ENCODE peak calls at places on chromosomes 12 and 14, in five cellular contexts. One of them, this sample, is unnamed.
A peak's percentile ranks its signal among the peaks of the same experiment; 100 is the strongest.

GRCh38 chr14:99072433-99072832 is 199.6 kb downstream of the BCL11B start:
- DNase-seq in NCI-H748 treated with DMSO at 0.1 percent for 48 hours: no peak
- DNase-seq in epithelial cell of proximal tubule: no peak
- DNase-seq in activated T-cell treated with anti-CD3 and anti-CD28 coated beads, Interleukin-2, amount 50 U/mL, for 72 hours: no peak
- DNase-seq in mammary epithelial cell: no peak
- DNase-seq in this sample: no peak

GRCh38 chr12:6850796-6851152 is 312 bp downstream of the CDCA3 start:
- DNase-seq in activated T-cell treated with anti-CD3 and anti-CD28 coated beads, Interleukin-2, amount 50 U/mL, for 72 hours: no peak
- DNase-seq in epithelial cell of proximal tubule: no peak
- DNase-seq in mammary epithelial cell: no peak
- DNase-seq in NCI-H748 treated with DMSO at 0.1 percent for 48 hours: no peak
- DNase-seq in this sample: no peak

GRCh38 chr12:57237952-57238853 is 8.7 kb downstream of the SHMT2 start:
- DNase-seq in mammary epithelial cell: no peak
- DNase-seq in NCI-H748 treated with DMSO at 0.1 percent for 48 hours: peak; percentile 49
- DNase-seq in activated T-cell treated with anti-CD3 and anti-CD28 coated beads, Interleukin-2, amount 50 U/mL, for 72 hours: peak; percentile 46
- DNase-seq in epithelial cell of proximal tubule: no peak
- DNase-seq in this sample: no peak

GRCh38 chr14:51082394-51082793 is 12.5 kb downstream of the TRIM9 start:
- DNase-seq in epithelial cell of proximal tubule: no peak
- DNase-seq in NCI-H748 treated with DMSO at 0.1 percent for 48 hours: no peak
- DNase-seq in activated T-cell treated with anti-CD3 and anti-CD28 coated beads, Interleukin-2, amount 50 U/mL, for 72 hours: no peak
- DNase-seq in mammary epithelial cell: peak; percentile 26
- DNase-seq in this sample: no peak

GRCh38 chr12:106583578-106584103 is 837 bp downstream of the RFX4 start:
- DNase-seq in mammary epithelial cell: peak; percentile 19
- DNase-seq in NCI-H748 treated with DMSO at 0.1 percent for 48 hours: no peak
- DNase-seq in epithelial cell of proximal tubule: no peak
- DNase-seq in activated T-cell treated with anti-CD3 and anti-CD28 coated beads, Interleukin-2, amount 50 U/mL, for 72 hours: peak; percentile 31
- DNase-seq in this sample: no peak

GRCh38 chr14:100537701-100538565 is 49.3 kb downstream of the BEGAIN start:
- DNase-seq in activated T-cell treated with anti-CD3 and anti-CD28 coated beads, Interleukin-2, amount 50 U/mL, for 72 hours: no peak
- DNase-seq in epithelial cell of proximal tubule: no peak
- DNase-seq in NCI-H748 treated with DMSO at 0.1 percent for 48 hours: no peak
- DNase-seq in mammary epithelial cell: no peak
- DNase-seq in this sample: no peak

GRCh38 chr12:50282581-50283229 is 615 bp downstream of the LIMA1 start:
- DNase-seq in epithelial cell of proximal tubule: no peak
- DNase-seq in mammary epithelial cell: peak; percentile 12
- DNase-seq in activated T-cell treated with anti-CD3 and anti-CD28 coated beads, Interleukin-2, amount 50 U/mL, for 72 hours: no peak
- DNase-seq in NCI-H748 treated with DMSO at 0.1 percent for 48 hours: peak; percentile 13
- DNase-seq in this sample: peak; percentile 51

GRCh38 chr12:46983393-46983793 is 96.0 kb upstream of the PCED1B start:
- DNase-seq in activated T-cell treated with anti-CD3 and anti-CD28 coated beads, Interleukin-2, amount 50 U/mL, for 72 hours: no peak
- DNase-seq in NCI-H748 treated with DMSO at 0.1 percent for 48 hours: no peak
- DNase-seq in epithelial cell of proximal tubule: no peak
- DNase-seq in mammary epithelial cell: peak; percentile 46
- DNase-seq in this sample: no peak

GRCh38 chr12:68915055-68915454 is 17.9 kb downstream of the CPM start:
- DNase-seq in NCI-H748 treated with DMSO at 0.1 percent for 48 hours: no peak
- DNase-seq in activated T-cell treated with anti-CD3 and anti-CD28 coated beads, Interleukin-2, amount 50 U/mL, for 72 hours: no peak
- DNase-seq in epithelial cell of proximal tubule: no peak
- DNase-seq in mammary epithelial cell: peak; percentile 80
- DNase-seq in this sample: peak; percentile 59

GRCh38 chr12:54413284-54414190 is 5.5 kb downstream of the ITGA5 start:
- DNase-seq in NCI-H748 treated with DMSO at 0.1 percent for 48 hours: no peak
- DNase-seq in epithelial cell of proximal tubule: no peak
- DNase-seq in mammary epithelial cell: no peak
- DNase-seq in activated T-cell treated with anti-CD3 and anti-CD28 coated beads, Interleukin-2, amount 50 U/mL, for 72 hours: peak; percentile 64
- DNase-seq in this sample: no peak

GRCh38 chr12:31037921-31038320 is 35.7 kb upstream of the DDX11 start:
- DNase-seq in epithelial cell of proximal tubule: no peak
- DNase-seq in activated T-cell treated with anti-CD3 and anti-CD28 coated beads, Interleukin-2, amount 50 U/mL, for 72 hours: no peak
- DNase-seq in mammary epithelial cell: peak; percentile 70
- DNase-seq in NCI-H748 treated with DMSO at 0.1 percent for 48 hours: no peak
- DNase-seq in this sample: peak; percentile 31

GRCh38 chr14:71115306-71115705 is 208.0 kb downstream of the PCNX1 start:
- DNase-seq in activated T-cell treated with anti-CD3 and anti-CD28 coated beads, Interleukin-2, amount 50 U/mL, for 72 hours: no peak
- DNase-seq in mammary epithelial cell: peak; percentile 30
- DNase-seq in epithelial cell of proximal tubule: no peak
- DNase-seq in NCI-H748 treated with DMSO at 0.1 percent for 48 hours: no peak
- DNase-seq in this sample: no peak

GRCh38 chr14:50726372-50727107 is 58.4 kb upstream of the SAV1 start:
- DNase-seq in epithelial cell of proximal tubule: no peak
- DNase-seq in activated T-cell treated with anti-CD3 and anti-CD28 coated beads, Interleukin-2, amount 50 U/mL, for 72 hours: peak; percentile 45
- DNase-seq in NCI-H748 treated with DMSO at 0.1 percent for 48 hours: no peak
- DNase-seq in mammary epithelial cell: peak; percentile 73
- DNase-seq in this sample: peak; percentile 77

GRCh38 chr12:12999959-13000615 is at the start of gene HEBP1:
- DNase-seq in epithelial cell of proximal tubule: no peak
- DNase-seq in activated T-cell treated with anti-CD3 and anti-CD28 coated beads, Interleukin-2, amount 50 U/mL, for 72 hours: peak; percentile 99
- DNase-seq in NCI-H748 treated with DMSO at 0.1 percent for 48 hours: peak; percentile 48
- DNase-seq in mammary epithelial cell: peak; percentile 86
- DNase-seq in this sample: peak; percentile 76

GRCh38 chr12:6029401-6029800 is 84.3 kb upstream of the ANO2 start:
- DNase-seq in epithelial cell of proximal tubule: no peak
- DNase-seq in activated T-cell treated with anti-CD3 and anti-CD28 coated beads, Interleukin-2, amount 50 U/mL, for 72 hours: no peak
- DNase-seq in mammary epithelial cell: no peak
- DNase-seq in NCI-H748 treated with DMSO at 0.1 percent for 48 hours: no peak
- DNase-seq in this sample: no peak

GRCh38 chr14:81169711-81170103 is 51.1 kb downstream of the GTF2A1 start:
- DNase-seq in epithelial cell of proximal tubule: no peak
- DNase-seq in mammary epithelial cell: peak; percentile 11
- DNase-seq in NCI-H748 treated with DMSO at 0.1 percent for 48 hours: no peak
- DNase-seq in activated T-cell treated with anti-CD3 and anti-CD28 coated beads, Interleukin-2, amount 50 U/mL, for 72 hours: peak; percentile 16
- DNase-seq in this sample: peak; percentile 15

GRCh38 chr12:26906704-26907103 is 31.1 kb downstream of the INTS13 start:
- DNase-seq in epithelial cell of proximal tubule: no peak
- DNase-seq in NCI-H748 treated with DMSO at 0.1 percent for 48 hours: no peak
- DNase-seq in mammary epithelial cell: peak; percentile 14
- DNase-seq in activated T-cell treated with anti-CD3 and anti-CD28 coated beads, Interleukin-2, amount 50 U/mL, for 72 hours: no peak
- DNase-seq in this sample: no peak

GRCh38 chr14:38290601-38291190 is 34.8 kb upstream of the CLEC14A start:
- DNase-seq in epithelial cell of proximal tubule: peak; percentile 43
- DNase-seq in activated T-cell treated with anti-CD3 and anti-CD28 coated beads, Interleukin-2, amount 50 U/mL, for 72 hours: no peak
- DNase-seq in mammary epithelial cell: no peak
- DNase-seq in NCI-H748 treated with DMSO at 0.1 percent for 48 hours: peak; percentile 14
- DNase-seq in this sample: peak; percentile 82

GRCh38 chr12:121719926-121720414 is 7.4 kb downstream of the TMEM120B start:
- DNase-seq in NCI-H748 treated with DMSO at 0.1 percent for 48 hours: no peak
- DNase-seq in mammary epithelial cell: peak; percentile 67
- DNase-seq in epithelial cell of proximal tubule: peak; percentile 82
- DNase-seq in activated T-cell treated with anti-CD3 and anti-CD28 coated beads, Interleukin-2, amount 50 U/mL, for 72 hours: no peak
- DNase-seq in this sample: peak; percentile 53

GRCh38 chr12:64252708-64253107 is 30.6 kb upstream of the KICS2 start:
- DNase-seq in NCI-H748 treated with DMSO at 0.1 percent for 48 hours: no peak
- DNase-seq in activated T-cell treated with anti-CD3 and anti-CD28 coated beads, Interleukin-2, amount 50 U/mL, for 72 hours: no peak
- DNase-seq in mammary epithelial cell: no peak
- DNase-seq in epithelial cell of proximal tubule: no peak
- DNase-seq in this sample: no peak

GRCh38 chr14:34365309-34365915 is 96.6 kb downstream of the SPTSSA start:
- DNase-seq in mammary epithelial cell: no peak
- DNase-seq in activated T-cell treated with anti-CD3 and anti-CD28 coated beads, Interleukin-2, amount 50 U/mL, for 72 hours: no peak
- DNase-seq in epithelial cell of proximal tubule: no peak
- DNase-seq in NCI-H748 treated with DMSO at 0.1 percent for 48 hours: no peak
- DNase-seq in this sample: peak; percentile 29

GRCh38 chr14:29930283-29930682 is 2.6 kb upstream of the PRKD1 start:
- DNase-seq in epithelial cell of proximal tubule: no peak
- DNase-seq in activated T-cell treated with anti-CD3 and anti-CD28 coated beads, Interleukin-2, amount 50 U/mL, for 72 hours: no peak
- DNase-seq in NCI-H748 treated with DMSO at 0.1 percent for 48 hours: no peak
- DNase-seq in mammary epithelial cell: no peak
- DNase-seq in this sample: peak; percentile 72

GRCh38 chr14:99586761-99587462 is 17.1 kb downstream of the CCDC85C start:
- DNase-seq in mammary epithelial cell: no peak
- DNase-seq in NCI-H748 treated with DMSO at 0.1 percent for 48 hours: no peak
- DNase-seq in epithelial cell of proximal tubule: no peak
- DNase-seq in activated T-cell treated with anti-CD3 and anti-CD28 coated beads, Interleukin-2, amount 50 U/mL, for 72 hours: no peak
- DNase-seq in this sample: no peak

GRCh38 chr14:28157887-28158791 is 608.4 kb upstream of the FOXG1 start:
- DNase-seq in NCI-H748 treated with DMSO at 0.1 percent for 48 hours: no peak
- DNase-seq in mammary epithelial cell: no peak
- DNase-seq in epithelial cell of proximal tubule: no peak
- DNase-seq in activated T-cell treated with anti-CD3 and anti-CD28 coated beads, Interleukin-2, amount 50 U/mL, for 72 hours: no peak
- DNase-seq in this sample: no peak

GRCh38 chr14:73173092-73173735 is 36.9 kb downstream of the PSEN1 start:
- DNase-seq in activated T-cell treated with anti-CD3 and anti-CD28 coated beads, Interleukin-2, amount 50 U/mL, for 72 hours: no peak
- DNase-seq in NCI-H748 treated with DMSO at 0.1 percent for 48 hours: no peak
- DNase-seq in epithelial cell of proximal tubule: no peak
- DNase-seq in mammary epithelial cell: peak; percentile 9
- DNase-seq in this sample: peak; percentile 82

GRCh38 chr14:64717870-64718269 is 13.6 kb downstream of the PLEKHG3 start:
- DNase-seq in activated T-cell treated with anti-CD3 and anti-CD28 coated beads, Interleukin-2, amount 50 U/mL, for 72 hours: no peak
- DNase-seq in mammary epithelial cell: peak; percentile 60
- DNase-seq in NCI-H748 treated with DMSO at 0.1 percent for 48 hours: no peak
- DNase-seq in epithelial cell of proximal tubule: no peak
- DNase-seq in this sample: peak; percentile 82

GRCh38 chr12:67442347-67442841 is 173.2 kb downstream of the CAND1 start:
- DNase-seq in epithelial cell of proximal tubule: no peak
- DNase-seq in NCI-H748 treated with DMSO at 0.1 percent for 48 hours: peak; percentile 9
- DNase-seq in mammary epithelial cell: no peak
- DNase-seq in activated T-cell treated with anti-CD3 and anti-CD28 coated beads, Interleukin-2, amount 50 U/mL, for 72 hours: no peak
- DNase-seq in this sample: no peak